ENCODE peak calls at places on chromosomes 13 and 19, in five cellular contexts. C, Z, T, W and V are unnamed samples.

GRCh38 chr19:36449059-36449670 is 30.7 kb upstream of the ZFP82 start:
- DNase-seq in T (no peak), Z (peak), W (peak), C (no peak), V (no peak)

GRCh38 chr13:49652691-49653305 is 24.5 kb downstream of the ARL11 start:
- DNase-seq in C (no peak), T (peak), Z (peak), W (peak), V (peak)

GRCh38 chr13:82010780-82011179 is 1669.9 kb upstream of the SPRY2 start:
- DNase-seq in Z (no peak), W (no peak), C (peak), T (no peak), V (no peak)

GRCh38 chr13:98372886-98373285 is 195.8 kb upstream of the RNF113B start:
- DNase-seq in W (peak), Z (no peak), T (no peak), C (peak), V (no peak)

GRCh38 chr13:72457151-72457550 is 270.3 kb downstream of the MZT1 start:
- DNase-seq in W (peak), C (no peak), T (no peak), Z (no peak), V (no peak)

GRCh38 chr13:69425235-69425634 is 682.4 kb upstream of the ATXN8OS start:
- DNase-seq in C (no peak), Z (no peak), W (no peak), T (no peak), V (no peak)

GRCh38 chr13:29547135-29547534 is 48.4 kb downstream of the SLC7A1 start:
- DNase-seq in C (peak), W (no peak), Z (no peak), T (no peak), V (no peak)

GRCh38 chr13:28031220-28031903 is 42.9 kb upstream of the URAD start:
- DNase-seq in T (no peak), Z (no peak), W (no peak), C (no peak), V (no peak)

GRCh38 chr13:113364933-113365371 is 1.0 kb upstream of the GRTP1 start:
- DNase-seq in C (no peak), Z (no peak), T (no peak), W (peak), V (no peak)

GRCh38 chr19:3115916-3116602 is 19.8 kb upstream of the GNA15 start:
- DNase-seq in Z (peak), C (peak), W (peak), T (no peak), V (no peak)

GRCh38 chr19:33473644-33474305 is 47.8 kb downstream of the PEPD start:
- DNase-seq in Z (no peak), T (no peak), W (no peak), C (peak), V (no peak)

GRCh38 chr13:38024431-38024830 is 154.9 kb upstream of the TRPC4 start:
- DNase-seq in Z (no peak), T (no peak), C (peak), W (no peak), V (no peak)

GRCh38 chr13:91347996-91348905 is 764 bp downstream of the MIR17HG start:
- DNase-seq in W (no peak), C (peak), T (no peak), Z (peak), V (peak)

GRCh38 chr19:34323433-34324204 is 41.4 kb upstream of the GPI start:
- DNase-seq in Z (no peak), C (no peak), T (no peak), W (peak), V (no peak)

GRCh38 chr13:19185086-19185864 is 3.7 kb upstream of the TUBA3C start:
- DNase-seq in W (no peak), T (no peak), Z (no peak), C (no peak), V (no peak)

GRCh38 chr19:461664-462551 is 1.1 kb upstream of the SHC2 start:
- DNase-seq in Z (no peak), C (no peak), T (no peak), W (peak), V (no peak)

GRCh38 chr13:98976941-98977340 is 923 bp downstream of the DOCK9 start:
- DNase-seq in W (no peak), C (peak), Z (no peak), T (no peak), V (no peak)

GRCh38 chr19:10078329-10078728 is 7.8 kb upstream of the SHFL start:
- DNase-seq in C (no peak), W (no peak), T (no peak), Z (no peak), V (no peak)

DNA sequence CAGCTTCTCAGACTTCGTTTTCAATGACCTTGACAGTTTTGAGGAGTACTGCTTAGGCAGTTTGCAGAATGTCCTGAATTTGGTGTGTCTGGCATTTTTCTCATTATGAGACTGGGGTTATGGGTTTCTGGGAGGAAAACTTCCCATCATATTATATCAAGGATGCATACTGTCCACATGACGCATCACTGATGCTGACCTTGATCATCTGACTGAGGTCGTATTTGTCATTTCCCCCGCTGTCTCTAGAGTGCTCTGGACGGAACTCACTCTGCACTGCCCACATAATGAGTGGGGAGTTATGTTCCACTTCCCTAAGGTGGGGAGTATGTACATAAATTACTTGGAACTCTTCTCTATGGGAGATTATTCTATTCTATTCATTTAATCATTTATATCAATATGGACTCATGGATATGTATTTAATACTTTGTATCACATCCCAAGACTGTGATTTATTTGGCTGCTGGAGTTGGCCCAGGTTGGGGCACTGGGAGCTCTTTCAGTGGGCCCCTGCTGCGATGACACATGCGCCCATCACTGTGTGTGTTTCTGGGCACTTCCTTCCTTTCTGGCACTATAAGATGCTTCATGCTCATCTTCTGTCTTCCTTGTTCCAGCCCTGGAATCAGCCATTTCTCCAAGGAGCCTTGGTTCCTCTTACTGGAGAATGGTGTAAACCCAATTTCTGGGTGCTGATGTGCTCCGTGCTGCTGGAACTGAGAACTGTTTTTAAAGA is 138.6 kb downstream of the MIPEP start:
- DNase-seq in W (no peak), C (peak), Z (no peak), T (no peak), V (no peak)
- H3K4me2 ChIP-seq in W (no peak), C (no peak), Z (peak), T (no peak), V (no peak)

GRCh38 chr13:94706854-94707399 is 5.4 kb downstream of the SOX21 start:
- DNase-seq in T (no peak), Z (no peak), W (peak), C (no peak), V (no peak)
- H3K4me2 ChIP-seq in T (no peak), Z (peak), W (peak), C (no peak), V (no peak)

GRCh38 chr19:13117176-13117771 is 734 bp upstream of the TRMT1 start:
- DNase-seq in W (no peak), C (peak), T (no peak), Z (no peak), V (no peak)
- H3K4me2 ChIP-seq in W (peak), C (peak), T (peak), Z (peak), V (peak)

DNA sequence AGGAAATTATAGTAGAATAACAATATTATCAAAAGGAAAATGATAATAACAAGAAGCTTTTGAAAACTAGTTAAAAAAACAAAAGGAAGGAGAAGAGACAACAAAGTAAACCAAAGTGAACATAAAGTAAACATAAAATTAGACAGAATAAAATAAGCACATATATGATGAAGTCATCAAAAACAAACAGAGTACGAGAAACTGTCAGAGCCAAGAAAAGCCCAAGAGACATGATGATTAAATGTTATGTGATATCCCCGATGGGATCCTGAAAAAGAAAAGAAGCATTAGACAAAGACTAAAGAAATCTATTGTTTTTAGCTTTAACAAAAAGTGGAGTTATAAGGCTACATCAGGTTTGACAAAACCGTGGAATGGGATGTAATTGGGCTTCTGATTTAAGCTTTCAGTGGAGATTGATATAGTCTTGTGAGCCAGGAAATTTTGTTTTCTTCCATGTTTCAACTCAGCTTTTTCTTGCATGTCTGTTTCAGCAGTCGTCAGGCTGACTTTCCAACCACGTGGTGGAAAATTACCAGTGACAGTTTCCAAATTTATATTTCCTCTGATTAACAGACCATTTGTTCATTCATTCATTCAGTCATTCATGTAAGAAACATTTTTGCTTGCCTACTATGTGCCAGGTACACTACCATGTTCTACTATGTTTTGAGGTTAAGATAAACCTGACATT is 64.9 kb downstream of the KL start:
- DNase-seq in C (no peak), T (no peak), Z (peak), W (no peak), V (no peak)
- H3K4me2 ChIP-seq in C (no peak), T (no peak), Z (peak), W (no peak), V (no peak)

GRCh38 chr19:50420127-50420526 is 1.4 kb downstream of the SPIB start:
- DNase-seq in W (no peak), Z (no peak), T (no peak), C (no peak), V (no peak)

GRCh38 chr19:50422397-50423278 is 3.9 kb downstream of the SPIB start:
- DNase-seq in C (no peak), T (peak), Z (no peak), W (no peak), V (peak)

GRCh38 chr19:50419022-50419579 is 363 bp downstream of the SPIB start:
- DNase-seq in C (no peak), T (peak), Z (no peak), W (peak), V (no peak)

GRCh38 chr19:50419580-50420035 is 870 bp downstream of the SPIB start:
- DNase-seq in C (no peak), W (peak), Z (no peak), T (peak), V (peak)

GRCh38 chr19:50420808-50421207 is 2.1 kb downstream of the SPIB start:
- DNase-seq in T (no peak), Z (no peak), C (no peak), W (no peak), V (no peak)
- H3K4me2 ChIP-seq in T (peak), Z (no peak), C (no peak), W (no peak), V (peak)

GRCh38 chr19:19109601-19110000 is 28.7 kb downstream of the TMEM161A start:
- DNase-seq in Z (no peak), W (no peak), T (no peak), C (peak), V (no peak)
- H3K4me2 ChIP-seq in Z (no peak), W (no peak), T (no peak), C (no peak), V (no peak)